ENCODE peak calls at places on chromosomes 11 and 22, in nine cellular contexts. Z is heart left ventricle, F is thoracic aorta, C is cardiac muscle cell, E is adrenal gland, V is mammary epithelial cell, G is fibroblast of villous mesenchyme, N is psoas muscle, X is RWPE2. R is an unnamed sample.
A peak's percentile ranks its signal among the peaks of the same experiment; 100 is the strongest.

GRCh38 chr11:72235351-72236057 is 8.5 kb downstream of the PHOX2A start:
- DNase-seq in Z (no peak), F (no peak), C (no peak), E (no peak), V (no peak), G (no peak), N (no peak), X (no peak), R (no peak)

GRCh38 chr11:126363706-126364245 is 8.3 kb downstream of the ST3GAL4 start:
- DNase-seq in Z (no peak), F (no peak), C (no peak), E (no peak), V (no peak), G (no peak), N (no peak), X (no peak), R (no peak)

GRCh38 chr11:86464509-86465221 is 90.0 kb downstream of the CCDC81 start:
- DNase-seq in Z (no peak), F (no peak), C (no peak), E (no peak), V (no peak), G (peak; percentile 62), N (no peak), X (no peak), R (no peak)

GRCh38 chr22:19579880-19580279 is 55.7 kb upstream of the CLDN5 start:
- DNase-seq in Z (peak; percentile 46), F (no peak), C (no peak), E (no peak), V (no peak), G (no peak), N (peak; percentile 65), X (no peak), R (peak; percentile 37)

GRCh38 chr22:24105018-24105360 is 76.3 kb upstream of the SUSD2 start:
- DNase-seq in Z (peak; percentile 43), F (no peak), C (no peak), E (no peak), V (no peak), G (no peak), N (no peak), X (no peak), R (no peak)

GRCh38 chr22:22914726-22915669 is 27.4 kb downstream of the IGLL5 start:
- DNase-seq in Z (no peak), F (no peak), C (no peak), E (no peak), V (no peak), G (no peak), N (peak; percentile 18), X (no peak), R (peak; percentile 7)

GRCh38 chr22:18075101-18075730 is 2.6 kb upstream of the PEX26 start:
- DNase-seq in Z (no peak), F (no peak), C (no peak), E (no peak), V (no peak), G (no peak), N (no peak), X (no peak), R (no peak)

GRCh38 chr11:117986981-117987495 is 844 bp downstream of the IL10RA start:
- DNase-seq in Z (no peak), F (no peak), C (no peak), E (no peak), V (peak; percentile 39), G (no peak), N (no peak), X (no peak), R (peak; percentile 86)

GRCh38 chr11:131408011-131408640 is 37.7 kb downstream of the NTM start:
- DNase-seq in Z (no peak), F (no peak), C (peak; percentile 27), E (peak; percentile 34), V (peak; percentile 6), G (peak; percentile 11), N (no peak), X (no peak), R (peak; percentile 42)

DNA sequence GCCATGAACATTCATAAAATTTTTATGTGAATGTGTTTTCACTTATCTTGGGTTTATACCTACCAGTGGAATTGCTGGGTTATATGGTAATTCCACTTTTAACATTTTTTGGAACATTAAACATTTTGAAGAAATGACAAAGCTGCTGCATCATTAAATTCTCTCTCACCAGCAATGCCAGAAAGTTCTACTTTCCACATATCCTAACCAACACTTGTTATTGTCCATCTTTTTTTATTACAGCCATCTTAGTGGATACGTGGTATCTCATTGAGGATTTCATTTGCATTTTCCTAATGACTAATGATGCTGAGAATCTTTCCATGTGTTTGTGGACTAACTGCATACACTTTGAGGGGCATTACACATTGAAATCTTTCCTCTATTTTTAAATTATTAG is 122.6 kb downstream of the SIK3 start:
- DNase-seq in Z (no peak), F (no peak), C (no peak), E (no peak), V (no peak), G (no peak), N (no peak), X (no peak), R (no peak)
- H3K4me3 ChIP-seq in Z (no peak overlapping the region), F (no peak overlapping the region), C (no peak overlapping the region), E (no peak overlapping the region), V (no peak overlapping the region), G (no peak overlapping the region), N (no peak overlapping the region), X (no peak overlapping the region), R (no peak overlapping the region)

GRCh38 chr11:124643042-124643604 is 20.5 kb downstream of the TBRG1 start:
- DNase-seq in Z (no peak), F (no peak), C (no peak), E (no peak), V (no peak), G (no peak), N (no peak), X (no peak), R (no peak)

GRCh38 chr11:124642628-124643027 is 20.0 kb downstream of the TBRG1 start:
- DNase-seq in Z (no peak), F (no peak), C (no peak), E (no peak), V (no peak), G (no peak), N (no peak), X (no peak), R (no peak)

GRCh38 chr11:124646148-124646547 is 23.5 kb downstream of the TBRG1 start:
- DNase-seq in Z (no peak), F (no peak), C (no peak), E (no peak), V (no peak), G (no peak), N (no peak), X (no peak), R (no peak)

GRCh38 chr11:124643605-124644425 is 21.2 kb downstream of the TBRG1 start:
- DNase-seq in Z (no peak), F (no peak), C (no peak), E (no peak), V (peak; percentile 61), G (peak; percentile 80), N (no peak), X (no peak), R (peak; percentile 27)

DNA sequence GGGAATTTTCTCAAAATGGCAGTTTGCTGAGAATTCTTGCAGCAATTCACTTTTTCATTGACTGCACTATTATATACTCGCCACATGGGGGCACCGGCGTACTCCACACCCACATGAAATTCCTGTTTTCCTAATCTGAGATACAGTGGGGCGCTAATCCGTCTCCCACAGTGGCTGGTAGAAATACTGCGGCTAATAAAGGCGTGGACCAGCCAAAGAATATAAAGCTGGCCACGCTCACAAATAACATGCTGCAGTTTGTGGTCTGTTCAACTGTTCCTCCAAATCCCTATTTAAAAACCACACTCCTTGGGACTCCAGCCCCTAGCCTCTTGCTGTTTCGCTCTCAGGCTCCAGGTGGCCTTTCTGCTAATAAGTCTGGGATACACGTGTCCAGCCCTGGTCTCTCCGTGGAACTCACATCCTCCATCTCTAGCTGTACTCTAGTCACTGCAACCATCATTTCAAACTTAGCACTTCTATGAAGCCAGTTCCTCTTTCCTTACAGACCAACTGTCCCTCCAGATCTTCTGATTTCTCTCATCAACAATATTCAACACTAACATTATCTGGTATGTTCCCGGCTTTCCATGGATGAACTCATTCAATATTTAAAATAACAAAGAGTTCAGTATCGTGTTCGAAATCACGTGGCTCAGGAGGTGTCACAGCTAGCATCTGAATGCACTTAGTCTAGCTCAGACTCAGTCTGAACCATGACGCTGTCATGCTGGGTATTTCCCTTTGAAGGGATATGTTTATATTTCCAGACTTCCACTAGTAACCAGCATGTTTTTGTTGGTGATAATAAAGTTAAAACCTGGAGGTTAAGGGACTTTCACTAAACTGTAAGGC is 22.0 kb downstream of the TBRG1 start:
- DNase-seq in Z (peak; percentile 33), F (no peak), C (peak; percentile 60), E (peak; percentile 51), V (peak; percentile 50), G (peak; percentile 80), N (peak; percentile 57), X (no peak), R (peak; percentile 32)
- H3K4me3 ChIP-seq in Z (peak overlapping the region; percentile 20), F (peak overlapping the region; percentile 59), C (no peak overlapping the region), E (no peak overlapping the region), V (no peak overlapping the region), G (peak overlapping the region; percentile 24), N (no peak overlapping the region), X (no peak overlapping the region), R (no peak overlapping the region)

DNA sequence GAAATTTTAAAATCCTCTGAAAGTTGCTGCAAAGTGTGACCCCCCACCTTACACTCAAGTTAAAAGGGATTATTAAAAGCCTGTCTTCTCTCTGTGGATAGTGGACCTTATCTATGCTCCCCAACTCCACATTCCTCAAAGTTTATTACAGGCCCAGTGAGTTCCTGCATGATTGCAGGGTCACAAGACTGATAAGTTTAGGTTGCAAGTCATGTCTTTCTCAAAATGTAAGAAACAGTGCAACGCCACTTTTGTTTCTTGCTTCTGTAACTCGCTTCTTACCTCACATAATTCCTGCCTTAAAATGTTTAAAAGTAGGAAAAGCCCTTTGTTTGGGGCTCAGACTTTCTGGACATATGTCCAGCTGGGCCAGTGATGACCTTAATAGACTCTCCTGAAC is 38.4 kb upstream of the GLYAT start:
- DNase-seq in Z (no peak), F (no peak), C (no peak), E (no peak), V (no peak), G (no peak), N (no peak), X (no peak), R (no peak)
- H3K4me3 ChIP-seq in Z (no peak overlapping the region), F (no peak overlapping the region), C (no peak overlapping the region), E (no peak overlapping the region), V (no peak overlapping the region), G (no peak overlapping the region), N (no peak overlapping the region), X (no peak overlapping the region), R (no peak overlapping the region)

GRCh38 chr11:93514712-93515111 is 28.5 kb downstream of the SMCO4 start:
- DNase-seq in Z (no peak), F (no peak), C (no peak), E (no peak), V (no peak), G (no peak), N (no peak), X (no peak), R (no peak)

GRCh38 chr11:93515438-93515837 is 27.8 kb downstream of the SMCO4 start:
- DNase-seq in Z (no peak), F (no peak), C (no peak), E (no peak), V (no peak), G (no peak), N (no peak), X (no peak), R (no peak)

GRCh38 chr11:93513763-93514162 is 29.4 kb downstream of the SMCO4 start:
- DNase-seq in Z (no peak), F (no peak), C (no peak), E (no peak), V (no peak), G (no peak), N (no peak), X (no peak), R (no peak)

GRCh38 chr11:93512073-93512475 is 31.1 kb downstream of the SMCO4 start:
- DNase-seq in Z (no peak), F (no peak), C (no peak), E (no peak), V (no peak), G (no peak), N (no peak), X (no peak), R (no peak)

GRCh38 chr11:93512965-93513667 is 30.1 kb downstream of the SMCO4 start:
- DNase-seq in Z (no peak), F (no peak), C (no peak), E (no peak), V (no peak), G (no peak), N (no peak), X (no peak), R (no peak)
- H3K4me3 ChIP-seq in Z (no peak overlapping the region), F (no peak overlapping the region), C (no peak overlapping the region), E (no peak overlapping the region), V (no peak overlapping the region), G (no peak overlapping the region), N (no peak overlapping the region), X (no peak overlapping the region), R (no peak overlapping the region)